ENCODE peak calls at places on chromosomes 4 and X, in eight cellular contexts. N is Right ventricle myocardium superior, Y is mesenchymal stem cell, S is cardiac fibroblast, Q is left ventricle myocardium superior, X is ACHN, R is LoVo, I is heart left ventricle. L is an unnamed sample.

GRCh38 chr4:144465546-144465945 is 180.4 kb upstream of the HHIP start:
- DNase-seq in N (no peak), Y (no peak), S (no peak), Q (no peak), X (no peak), R (no peak), I (no peak), L (no peak)

GRCh38 chrX:109839694-109840358 is 106.8 kb upstream of the ACSL4 start:
- DNase-seq in N (no peak), Y (peak; percentile 75), S (peak; percentile 65), Q (peak; percentile 26), X (peak; percentile 71), R (no peak), I (peak; percentile 22), L (peak; percentile 20)

GRCh38 chr4:153296424-153296823 is 48.1 kb upstream of the MND1 start:
- DNase-seq in N (no peak), Y (peak; percentile 75), S (no peak), Q (no peak), X (no peak), R (no peak), I (no peak), L (peak; percentile 73)

GRCh38 chr4:28351826-28352225 is 1491.2 kb downstream of the STIM2 start:
- DNase-seq in N (no peak), Y (no peak), S (no peak), Q (no peak), X (no peak), R (no peak), I (no peak), L (no peak)

GRCh38 chrX:71661919-71662318 is 5.4 kb upstream of the LOC101059915 start:
- DNase-seq in N (no peak), Y (no peak), S (no peak), Q (no peak), X (no peak), R (no peak), I (no peak), L (no peak)

GRCh38 chrX:134836497-134836968 is 154.3 kb upstream of the SMIM10 start:
- DNase-seq in N (no peak), Y (peak; percentile 38), S (peak; percentile 36), Q (no peak), X (no peak), R (no peak), I (no peak), L (no peak)

GRCh38 chrX:67543818-67544217 is at the start of gene AR:
- DNase-seq in N (peak; percentile 83), Y (peak; percentile 79), S (peak; percentile 53), Q (peak; percentile 83), X (no peak), R (no peak), I (peak; percentile 66), L (peak; percentile 61)

GRCh38 chr4:53608242-53608641 is 17.0 kb upstream of the LNX1 start:
- DNase-seq in N (no peak), Y (no peak), S (no peak), Q (no peak), X (no peak), R (no peak), I (no peak), L (no peak)

GRCh38 chr4:109131559-109131958 is 170.9 kb downstream of the COL25A1 start:
- DNase-seq in N (no peak), Y (no peak), S (no peak), Q (no peak), X (no peak), R (no peak), I (no peak), L (no peak)

GRCh38 chrX:132216283-132216682 is 3.0 kb downstream of the RAP2C start:
- DNase-seq in N (no peak), Y (peak; percentile 48), S (no peak), Q (no peak), X (no peak), R (no peak), I (no peak), L (no peak)

GRCh38 chr4:16122784-16123183 is 39.0 kb upstream of the PROM1 start:
- DNase-seq in N (no peak), Y (no peak), S (no peak), Q (no peak), X (no peak), R (no peak), I (no peak), L (no peak)

GRCh38 chr4:26083987-26084386 is 170.0 kb downstream of the SMIM20 start:
- DNase-seq in N (no peak), Y (peak; percentile 78), S (peak; percentile 86), Q (no peak), X (peak; percentile 80), R (peak; percentile 72), I (no peak), L (peak; percentile 71)

GRCh38 chr4:184255361-184255760 is 37.7 kb upstream of the ENPP6 start:
- DNase-seq in N (no peak), Y (no peak), S (no peak), Q (peak; percentile 54), X (no peak), R (no peak), I (no peak), L (no peak)

GRCh38 chr4:184955636-184956035 is 62.7 kb upstream of the HELT start:
- DNase-seq in N (no peak), Y (no peak), S (no peak), Q (no peak), X (no peak), R (no peak), I (no peak), L (no peak)

GRCh38 chr4:87985887-87986200 is 10.3 kb downstream of the SPP1 start:
- DNase-seq in N (no peak), Y (no peak), S (no peak), Q (no peak), X (no peak), R (no peak), I (no peak), L (no peak)

GRCh38 chr4:146522862-146523205 is 1.1 kb upstream of the SLC10A7 start:
- DNase-seq in N (no peak), Y (peak; percentile 41), S (peak; percentile 22), Q (no peak), X (peak; percentile 8), R (no peak), I (no peak), L (no peak)

GRCh38 chr4:14607001-14607400 is 395.3 kb upstream of the CPEB2 start:
- DNase-seq in N (no peak), Y (peak; percentile 60), S (peak; percentile 4), Q (no peak), X (no peak), R (no peak), I (no peak), L (no peak)

GRCh38 chrX:130110379-130111219 is at the start of gene ELF4:
- DNase-seq in N (peak; percentile 62), Y (peak; percentile 62), S (peak; percentile 46), Q (peak; percentile 59), X (peak; percentile 59), R (peak; percentile 53), I (peak; percentile 56), L (peak; percentile 77)

GRCh38 chrX:24412637-24413363 is 52.3 kb upstream of the PDK3 start:
- DNase-seq in N (no peak), Y (no peak), S (no peak), Q (no peak), X (no peak), R (no peak), I (no peak), L (no peak)

GRCh38 chr4:152193059-152193458 is 342.8 kb downstream of the FBXW7 start:
- DNase-seq in N (no peak), Y (no peak), S (peak; percentile 4), Q (no peak), X (no peak), R (no peak), I (no peak), L (no peak)

GRCh38 chr4:6840062-6840976 is 57.8 kb downstream of the KIAA0232 start:
- DNase-seq in N (peak; percentile 55), Y (peak; percentile 78), S (peak; percentile 17), Q (no peak), X (no peak), R (no peak), I (peak; percentile 45), L (peak; percentile 19)

GRCh38 chr4:113849771-113850170 is 88.2 kb upstream of the CAMK2D start:
- DNase-seq in N (peak; percentile 42), Y (no peak), S (peak; percentile 64), Q (peak; percentile 53), X (no peak), R (no peak), I (peak; percentile 20), L (no peak)

GRCh38 chr4:4430492-4431195 is 43.7 kb downstream of the NSG1 start:
- DNase-seq in N (no peak), Y (peak; percentile 76), S (peak; percentile 82), Q (peak; percentile 47), X (peak; percentile 53), R (peak; percentile 46), I (peak; percentile 6), L (peak; percentile 73)

GRCh38 chrX:65697915-65698796 is 30.7 kb downstream of the MSN start:
- DNase-seq in N (peak; percentile 72), Y (peak; percentile 67), S (peak; percentile 38), Q (peak; percentile 61), X (no peak), R (no peak), I (peak; percentile 73), L (no peak)

GRCh38 chr4:1469596-1470392 is 63.6 kb upstream of the NKX1-1 start:
- DNase-seq in N (no peak), Y (no peak), S (no peak), Q (no peak), X (no peak), R (no peak), I (no peak), L (no peak)

GRCh38 chr4:8307714-8308113 is 38.2 kb downstream of the HTRA3 start:
- DNase-seq in N (peak; percentile 43), Y (no peak), S (no peak), Q (peak; percentile 29), X (no peak), R (no peak), I (peak; percentile 15), L (no peak)

GRCh38 chrX:150536455-150537116 is 31.8 kb upstream of the MTM1 start:
- DNase-seq in N (no peak), Y (no peak), S (no peak), Q (no peak), X (no peak), R (no peak), I (no peak), L (no peak)

L was measured in hepatocyte.